ENCODE peak calls at places on chromosomes 3 and 15, in eight cellular contexts. One of them, this sample, is unnamed.

GRCh38 chr15:26974120-26974780 is 3.3 kb downstream of the GABRG3 start:
- DNase-seq in CD8-positive, alpha-beta memory T cell: no peak
- DNase-seq in iPS-NIHi11: peak
- DNase-seq in central memory CD8-positive, alpha-beta T cell: no peak
- DNase-seq in stimulated activated CD4-positive, alpha-beta T cell treated with anti-CD3 and anti-CD28 coated beads, Interleukin-15, amount 100 ng/mL, for 1 hour: no peak
- DNase-seq in HT-29: peak
- DNase-seq in endodermal cell: peak
- DNase-seq in ascending aorta: no peak
- DNase-seq in this sample: no peak

GRCh38 chr15:84822774-84823579 is 5.8 kb downstream of the ALPK3 start:
- DNase-seq in HT-29: no peak
- DNase-seq in central memory CD8-positive, alpha-beta T cell: no peak
- DNase-seq in CD8-positive, alpha-beta memory T cell: no peak
- DNase-seq in stimulated activated CD4-positive, alpha-beta T cell treated with anti-CD3 and anti-CD28 coated beads, Interleukin-15, amount 100 ng/mL, for 1 hour: no peak
- DNase-seq in iPS-NIHi11: no peak
- DNase-seq in endodermal cell: no peak
- DNase-seq in ascending aorta: no peak
- DNase-seq in this sample: no peak

GRCh38 chr3:184305577-184305976 is 6.5 kb downstream of the PSMD2 start:
- DNase-seq in ascending aorta: no peak
- DNase-seq in endodermal cell: no peak
- DNase-seq in iPS-NIHi11: no peak
- DNase-seq in HT-29: peak
- DNase-seq in CD8-positive, alpha-beta memory T cell: no peak
- DNase-seq in stimulated activated CD4-positive, alpha-beta T cell treated with anti-CD3 and anti-CD28 coated beads, Interleukin-15, amount 100 ng/mL, for 1 hour: no peak
- DNase-seq in central memory CD8-positive, alpha-beta T cell: no peak
- DNase-seq in this sample: no peak

GRCh38 chr15:99986297-99987118 is 253.3 kb upstream of the LYSMD4 start:
- DNase-seq in central memory CD8-positive, alpha-beta T cell: no peak
- DNase-seq in HT-29: no peak
- DNase-seq in ascending aorta: no peak
- DNase-seq in stimulated activated CD4-positive, alpha-beta T cell treated with anti-CD3 and anti-CD28 coated beads, Interleukin-15, amount 100 ng/mL, for 1 hour: no peak
- DNase-seq in iPS-NIHi11: no peak
- DNase-seq in CD8-positive, alpha-beta memory T cell: no peak
- DNase-seq in endodermal cell: no peak
- DNase-seq in this sample: no peak

GRCh38 chr3:184911570-184911969 is 99.6 kb downstream of the VPS8 start:
- DNase-seq in HT-29: no peak
- DNase-seq in stimulated activated CD4-positive, alpha-beta T cell treated with anti-CD3 and anti-CD28 coated beads, Interleukin-15, amount 100 ng/mL, for 1 hour: no peak
- DNase-seq in central memory CD8-positive, alpha-beta T cell: no peak
- DNase-seq in iPS-NIHi11: no peak
- DNase-seq in endodermal cell: no peak
- DNase-seq in ascending aorta: no peak
- DNase-seq in CD8-positive, alpha-beta memory T cell: no peak
- DNase-seq in this sample: no peak

GRCh38 chr3:13466781-13467180 is 13.3 kb upstream of the HDAC11 start:
- DNase-seq in iPS-NIHi11: no peak
- DNase-seq in stimulated activated CD4-positive, alpha-beta T cell treated with anti-CD3 and anti-CD28 coated beads, Interleukin-15, amount 100 ng/mL, for 1 hour: no peak
- DNase-seq in HT-29: no peak
- DNase-seq in central memory CD8-positive, alpha-beta T cell: no peak
- DNase-seq in ascending aorta: no peak
- DNase-seq in endodermal cell: no peak
- DNase-seq in CD8-positive, alpha-beta memory T cell: no peak
- DNase-seq in this sample: no peak

GRCh38 chr3:191740712-191741111 is 279.7 kb downstream of the PYDC2 start:
- DNase-seq in iPS-NIHi11: no peak
- DNase-seq in ascending aorta: no peak
- DNase-seq in CD8-positive, alpha-beta memory T cell: no peak
- DNase-seq in endodermal cell: no peak
- DNase-seq in stimulated activated CD4-positive, alpha-beta T cell treated with anti-CD3 and anti-CD28 coated beads, Interleukin-15, amount 100 ng/mL, for 1 hour: no peak
- DNase-seq in HT-29: no peak
- DNase-seq in central memory CD8-positive, alpha-beta T cell: no peak
- DNase-seq in this sample: no peak

GRCh38 chr3:82355228-82355627 is 593.8 kb upstream of the GBE1 start:
- DNase-seq in iPS-NIHi11: peak
- DNase-seq in HT-29: no peak
- DNase-seq in endodermal cell: peak
- DNase-seq in stimulated activated CD4-positive, alpha-beta T cell treated with anti-CD3 and anti-CD28 coated beads, Interleukin-15, amount 100 ng/mL, for 1 hour: no peak
- DNase-seq in central memory CD8-positive, alpha-beta T cell: no peak
- DNase-seq in ascending aorta: no peak
- DNase-seq in CD8-positive, alpha-beta memory T cell: no peak
- DNase-seq in this sample: no peak

GRCh38 chr15:100221461-100222348 is 120.1 kb downstream of the ADAMTS17 start:
- DNase-seq in endodermal cell: no peak
- DNase-seq in central memory CD8-positive, alpha-beta T cell: no peak
- DNase-seq in CD8-positive, alpha-beta memory T cell: no peak
- DNase-seq in HT-29: no peak
- DNase-seq in iPS-NIHi11: no peak
- DNase-seq in ascending aorta: no peak
- DNase-seq in stimulated activated CD4-positive, alpha-beta T cell treated with anti-CD3 and anti-CD28 coated beads, Interleukin-15, amount 100 ng/mL, for 1 hour: no peak
- DNase-seq in this sample: no peak

GRCh38 chr3:31343075-31343474 is 189.7 kb upstream of the STT3B start:
- DNase-seq in iPS-NIHi11: no peak
- DNase-seq in central memory CD8-positive, alpha-beta T cell: no peak
- DNase-seq in endodermal cell: no peak
- DNase-seq in ascending aorta: no peak
- DNase-seq in HT-29: no peak
- DNase-seq in CD8-positive, alpha-beta memory T cell: no peak
- DNase-seq in stimulated activated CD4-positive, alpha-beta T cell treated with anti-CD3 and anti-CD28 coated beads, Interleukin-15, amount 100 ng/mL, for 1 hour: no peak
- DNase-seq in this sample: no peak

GRCh38 chr15:44009056-44009455 is 182.3 kb downstream of the WDR76 start:
- DNase-seq in HT-29: no peak
- DNase-seq in central memory CD8-positive, alpha-beta T cell: no peak
- DNase-seq in endodermal cell: no peak
- DNase-seq in ascending aorta: no peak
- DNase-seq in CD8-positive, alpha-beta memory T cell: no peak
- DNase-seq in iPS-NIHi11: no peak
- DNase-seq in stimulated activated CD4-positive, alpha-beta T cell treated with anti-CD3 and anti-CD28 coated beads, Interleukin-15, amount 100 ng/mL, for 1 hour: no peak
- DNase-seq in this sample: no peak

GRCh38 chr15:67050062-67050461 is 15.3 kb upstream of the SMAD3 start:
- DNase-seq in CD8-positive, alpha-beta memory T cell: no peak
- DNase-seq in HT-29: no peak
- DNase-seq in ascending aorta: no peak
- DNase-seq in iPS-NIHi11: no peak
- DNase-seq in endodermal cell: no peak
- DNase-seq in stimulated activated CD4-positive, alpha-beta T cell treated with anti-CD3 and anti-CD28 coated beads, Interleukin-15, amount 100 ng/mL, for 1 hour: no peak
- DNase-seq in central memory CD8-positive, alpha-beta T cell: no peak
- DNase-seq in this sample: no peak

GRCh38 chr3:135623558-135623957 is 342.0 kb upstream of the PPP2R3A start:
- DNase-seq in ascending aorta: no peak
- DNase-seq in endodermal cell: peak
- DNase-seq in iPS-NIHi11: no peak
- DNase-seq in stimulated activated CD4-positive, alpha-beta T cell treated with anti-CD3 and anti-CD28 coated beads, Interleukin-15, amount 100 ng/mL, for 1 hour: no peak
- DNase-seq in HT-29: no peak
- DNase-seq in CD8-positive, alpha-beta memory T cell: no peak
- DNase-seq in central memory CD8-positive, alpha-beta T cell: no peak
- DNase-seq in this sample: no peak

This sample was measured in cerebellar nuclear complex.